ENCODE peak calls at places on chromosomes 4 and X, in ten cellular contexts. Y is NCI-H1105 treated with DMSO at 0.1 percent for 48 hours, V is GM12891, W is posterior cingulate gyrus, P is HCT116, D is left ventricle myocardium inferior, A is DMS53, B is MV-4-11, L is GM23248, E is brain microvascular endothelial cell. N is an unnamed sample.
A peak's percentile ranks its signal among the peaks of the same experiment; 100 is the strongest.

GRCh38 chr4:38563703-38564490 is 100.1 kb upstream of the KLF3 start:
- DNase-seq in D (no peak), A (peak; percentile 95), W (peak; percentile 63), B (no peak), E (no peak), Y (peak; percentile 79), V (no peak), P (no peak), L (no peak), N (no peak)

GRCh38 chr4:76301068-76301774 is 5.3 kb upstream of the STBD1 start:
- DNase-seq in P (peak; percentile 83), Y (no peak), B (peak; percentile 89), A (peak; percentile 91), L (peak; percentile 87), D (no peak), W (no peak), V (peak; percentile 63), E (peak; percentile 67), N (no peak)

GRCh38 chr4:55445921-55446577 is 50.3 kb downstream of the TMEM165 start:
- DNase-seq in W (no peak), V (no peak), D (no peak), A (no peak), Y (no peak), B (no peak), L (peak; percentile 89), P (no peak), E (peak; percentile 20), N (no peak)

GRCh38 chr4:154044118-154044517 is 255.2 kb upstream of the SFRP2 start:
- DNase-seq in A (no peak), W (no peak), E (no peak), Y (no peak), V (no peak), P (no peak), D (no peak), B (no peak), L (peak; percentile 59), N (no peak)

GRCh38 chr4:53365121-53365485 is 758 bp downstream of the SCFD2 start:
- DNase-seq in D (no peak), A (peak; percentile 56), E (no peak), B (peak; percentile 19), V (no peak), P (no peak), Y (no peak), L (peak; percentile 59), W (no peak), N (no peak)

GRCh38 chr4:14532436-14532835 is 469.8 kb upstream of the CPEB2 start:
- DNase-seq in B (no peak), W (no peak), L (no peak), E (no peak), D (no peak), P (no peak), A (peak; percentile 95), V (no peak), Y (peak; percentile 71), N (no peak)

GRCh38 chrX:37781808-37782207 is 1.9 kb downstream of the CYBB start:
- DNase-seq in Y (no peak), P (no peak), V (no peak), B (peak; percentile 20), D (no peak), A (no peak), E (no peak), W (no peak), L (no peak), N (no peak)

GRCh38 chr4:141560056-141560455 is 76.3 kb upstream of the IL15 start:
- DNase-seq in V (no peak), A (no peak), L (no peak), D (no peak), W (no peak), E (no peak), P (no peak), Y (no peak), B (no peak), N (no peak)

GRCh38 chrX:110006826-110007375 is 4.0 kb downstream of the TMEM164 start:
- DNase-seq in Y (no peak), E (no peak), W (no peak), L (peak; percentile 14), B (peak; percentile 28), V (no peak), P (no peak), A (no peak), D (no peak), N (no peak)

GRCh38 chr4:55035892-55036291 is 89.5 kb downstream of the KDR start:
- DNase-seq in W (no peak), E (no peak), P (no peak), Y (no peak), D (no peak), V (no peak), L (no peak), B (no peak), A (no peak), N (no peak)

GRCh38 chr4:126395661-126396060 is 1080.9 kb downstream of the FAT4 start:
- DNase-seq in P (no peak), Y (no peak), A (peak; percentile 70), D (no peak), W (no peak), B (no peak), V (no peak), E (no peak), L (peak; percentile 18), N (no peak)

GRCh38 chrX:85851418-85851817 is 195.9 kb downstream of the CHM start:
- DNase-seq in W (no peak), Y (no peak), P (peak; percentile 8), E (no peak), A (peak; percentile 76), V (no peak), D (no peak), B (no peak), L (peak; percentile 19), N (no peak)

GRCh38 chr4:153211986-153212720 is 7.9 kb downstream of the TRIM2 start:
- DNase-seq in L (peak; percentile 86), P (no peak), Y (no peak), A (no peak), E (peak; percentile 40), W (no peak), V (no peak), B (peak; percentile 55), D (no peak), N (no peak)

GRCh38 chr4:183966371-183966770 is 61.3 kb downstream of the STOX2 start:
- DNase-seq in B (peak; percentile 70), L (no peak), A (no peak), W (no peak), Y (no peak), V (no peak), P (no peak), E (no peak), D (no peak), N (no peak)

GRCh38 chr4:182265881-182266280 is 22.7 kb downstream of the TENM3 start:
- DNase-seq in Y (no peak), W (no peak), E (no peak), A (peak; percentile 15), D (no peak), P (peak; percentile 13), B (no peak), L (no peak), V (no peak), N (no peak)

GRCh38 chrX:50469206-50469605 is 1.4 kb downstream of the DGKK start:
- DNase-seq in P (no peak), V (no peak), A (peak; percentile 32), B (no peak), E (no peak), D (no peak), W (no peak), Y (no peak), L (no peak), N (no peak)

GRCh38 chr4:119628281-119629141 is at the start of gene PDE5A:
- DNase-seq in L (peak; percentile 90), A (peak; percentile 93), P (peak; percentile 70), B (peak; percentile 50), Y (peak; percentile 75), W (peak; percentile 61), D (peak; percentile 80), E (peak; percentile 61), V (peak; percentile 57), N (peak; percentile 81)

GRCh38 chr4:26032572-26033320 is 118.7 kb downstream of the SMIM20 start:
- DNase-seq in W (no peak), A (peak; percentile 76), B (no peak), E (peak; percentile 78), P (no peak), Y (no peak), D (no peak), L (peak; percentile 91), V (no peak), N (no peak)

GRCh38 chr4:5888222-5888701 is 4.6 kb downstream of the CRMP1 start:
- DNase-seq in L (no peak), Y (peak; percentile 72), V (no peak), A (peak; percentile 88), P (no peak), E (no peak), B (no peak), W (no peak), D (no peak), N (no peak)

GRCh38 chr4:111847256-111848108 is 297.8 kb upstream of the FAM241A start:
- DNase-seq in P (no peak), V (no peak), B (peak; percentile 44), Y (no peak), L (peak; percentile 18), W (no peak), D (no peak), A (peak; percentile 70), E (no peak), N (no peak)

GRCh38 chr4:139176299-139177048 is 544 bp downstream of the ELF2 start:
- DNase-seq in W (peak; percentile 71), B (peak; percentile 51), E (peak; percentile 40), D (peak; percentile 87), P (peak; percentile 43), A (peak; percentile 85), V (no peak), L (peak; percentile 87), Y (peak; percentile 50), N (peak; percentile 74)

GRCh38 chr4:40492747-40493146 is 136.9 kb downstream of the RBM47 start:
- DNase-seq in P (no peak), V (no peak), E (no peak), L (no peak), W (no peak), Y (no peak), A (peak; percentile 59), B (no peak), D (no peak), N (no peak)

GRCh38 chr4:39576268-39576667 is 49.0 kb upstream of the UGDH start:
- DNase-seq in P (no peak), L (peak; percentile 29), W (no peak), E (peak; percentile 21), D (no peak), Y (no peak), A (no peak), V (no peak), B (no peak), N (no peak)

GRCh38 chr4:89469930-89470375 is 162.4 kb upstream of the GPRIN3 start:
- DNase-seq in Y (no peak), A (no peak), V (no peak), E (peak; percentile 89), D (no peak), W (no peak), L (peak; percentile 91), B (peak; percentile 98), P (no peak), N (no peak)

N was measured in C1 segment of cervical spinal cord.